ENCODE peak calls at places on chromosome 22, in seven cellular contexts. H, R, Z, J, S, C and D are unnamed samples. For H3K4me1, the result is how much of the 10 kb centered on the place peaks cover.

GRCh38 chr22:29079218-29079901 is 6.5 kb downstream of the KREMEN1 start:
- DNase-seq in C (no peak), Z (no peak), R (no peak), H (no peak), S (no peak), J (no peak), D (no peak)

GRCh38 chr22:29108137-29108536 is 35.3 kb downstream of the KREMEN1 start:
- DNase-seq in Z (no peak), R (no peak), C (no peak), J (peak), H (peak), S (no peak), D (no peak)

GRCh38 chr22:25729016-25729415 is 13.0 kb upstream of the MYO18B start:
- DNase-seq in Z (no peak), H (no peak), R (no peak), J (no peak), S (no peak), C (no peak), D (no peak)

GRCh38 chr22:44355688-44356070 is 42.9 kb upstream of the SHISAL1 start:
- DNase-seq in S (no peak), J (no peak), C (no peak), R (no peak), Z (peak), H (no peak), D (no peak)

GRCh38 chr22:48560836-48561235 is 1266.8 kb downstream of the BRD1 start:
- DNase-seq in C (no peak), R (no peak), Z (no peak), S (no peak), H (no peak), J (no peak), D (no peak)

GRCh38 chr22:21042978-21043855 is 2.5 kb upstream of the LRRC74B start:
- DNase-seq in R (no peak), C (no peak), Z (no peak), J (no peak), S (no peak), H (no peak), D (no peak)

GRCh38 chr22:19730141-19730661 is 6.9 kb downstream of the GP1BB start:
- DNase-seq in J (no peak), S (no peak), H (no peak), C (no peak), R (no peak), Z (no peak), D (no peak)

GRCh38 chr22:48729499-48730171 is 1098.0 kb downstream of the BRD1 start:
- DNase-seq in Z (no peak), R (no peak), S (no peak), H (no peak), C (no peak), J (no peak), D (no peak)

GRCh38 chr22:17633217-17633997 is 4.9 kb upstream of the ATP6V1E1 start:
- DNase-seq in S (no peak), R (no peak), J (peak), C (no peak), H (peak), Z (no peak), D (no peak)

GRCh38 chr22:32364210-32364609 is 6.5 kb downstream of the RFPL3 start:
- DNase-seq in S (no peak), H (no peak), Z (no peak), R (no peak), J (no peak), C (no peak), D (no peak)

GRCh38 chr22:42793848-42794405 is 63.1 kb downstream of the ARFGAP3 start:
- DNase-seq in J (no peak), H (no peak), R (no peak), C (no peak), S (no peak), Z (no peak), D (no peak)

GRCh38 chr22:32661296-32661695 is 140.2 kb upstream of the TIMP3 start:
- DNase-seq in C (peak), J (no peak), Z (peak), H (peak), S (peak), R (no peak), D (no peak)

GRCh38 chr22:24247564-24248344 is 2.9 kb upstream of the GGT5 start:
- DNase-seq in S (peak), R (peak), C (peak), J (peak), H (peak), Z (peak), D (peak)

GRCh38 chr22:27585141-27585540 is 216.4 kb downstream of the MN1 start:
- DNase-seq in C (no peak), J (no peak), H (no peak), S (no peak), R (no peak), Z (no peak), D (no peak)

GRCh38 chr22:45877036-45877380 is 100.0 kb downstream of the WNT7B start:
- DNase-seq in R (peak), S (no peak), Z (no peak), H (no peak), J (no peak), C (no peak), D (no peak)

GRCh38 chr22:40408718-40409612 is 38.6 kb downstream of the SGSM3 start:
- DNase-seq in H (no peak), S (no peak), C (no peak), J (no peak), R (no peak), Z (no peak), D (peak)

GRCh38 chr22:43133401-43133800 is 9.8 kb downstream of the MCAT start:
- DNase-seq in C (no peak), J (no peak), S (no peak), Z (no peak), H (no peak), R (no peak), D (no peak)

GRCh38 chr22:27462190-27462589 is 339.4 kb downstream of the MN1 start:
- DNase-seq in H (no peak), S (no peak), Z (no peak), R (no peak), C (no peak), J (no peak), D (no peak)

GRCh38 chr22:46801826-46802607 is 39.6 kb downstream of the TBC1D22A start:
- DNase-seq in C (no peak), Z (no peak), J (no peak), S (no peak), H (no peak), R (no peak), D (no peak)

GRCh38 chr22:46176508-46177003 is 26.2 kb downstream of the PPARA start:
- DNase-seq in J (no peak), C (no peak), Z (no peak), S (no peak), R (no peak), H (no peak), D (no peak)

GRCh38 chr22:17882727-17883126 is 108.5 kb upstream of the BID start:
- DNase-seq in J (no peak), H (no peak), C (no peak), S (peak), Z (no peak), R (no peak), D (no peak)

GRCh38 chr22:44097263-44098020 is 73.3 kb downstream of the PARVB start:
- DNase-seq in S (no peak), R (no peak), J (no peak), Z (no peak), C (no peak), H (no peak), D (no peak)

GRCh38 chr22:39098576-39098975 is 1.5 kb downstream of the APOBEC3H start:
- DNase-seq in J (no peak), Z (no peak), S (no peak), R (no peak), H (no peak), C (no peak), D (no peak)

GRCh38 chr22:39098026-39098425 is 982 bp downstream of the APOBEC3H start:
- DNase-seq in Z (no peak), S (no peak), J (no peak), H (no peak), R (no peak), C (no peak), D (no peak)

GRCh38 chr22:39094717-39095389 is 2.2 kb upstream of the APOBEC3H start:
- DNase-seq in J (no peak), S (no peak), H (no peak), Z (no peak), R (no peak), C (no peak), D (no peak)

GRCh38 chr22:39095971-39096370 is 1.1 kb upstream of the APOBEC3H start:
- DNase-seq in H (no peak), Z (no peak), S (no peak), R (no peak), J (no peak), C (no peak), D (no peak)

DNA sequence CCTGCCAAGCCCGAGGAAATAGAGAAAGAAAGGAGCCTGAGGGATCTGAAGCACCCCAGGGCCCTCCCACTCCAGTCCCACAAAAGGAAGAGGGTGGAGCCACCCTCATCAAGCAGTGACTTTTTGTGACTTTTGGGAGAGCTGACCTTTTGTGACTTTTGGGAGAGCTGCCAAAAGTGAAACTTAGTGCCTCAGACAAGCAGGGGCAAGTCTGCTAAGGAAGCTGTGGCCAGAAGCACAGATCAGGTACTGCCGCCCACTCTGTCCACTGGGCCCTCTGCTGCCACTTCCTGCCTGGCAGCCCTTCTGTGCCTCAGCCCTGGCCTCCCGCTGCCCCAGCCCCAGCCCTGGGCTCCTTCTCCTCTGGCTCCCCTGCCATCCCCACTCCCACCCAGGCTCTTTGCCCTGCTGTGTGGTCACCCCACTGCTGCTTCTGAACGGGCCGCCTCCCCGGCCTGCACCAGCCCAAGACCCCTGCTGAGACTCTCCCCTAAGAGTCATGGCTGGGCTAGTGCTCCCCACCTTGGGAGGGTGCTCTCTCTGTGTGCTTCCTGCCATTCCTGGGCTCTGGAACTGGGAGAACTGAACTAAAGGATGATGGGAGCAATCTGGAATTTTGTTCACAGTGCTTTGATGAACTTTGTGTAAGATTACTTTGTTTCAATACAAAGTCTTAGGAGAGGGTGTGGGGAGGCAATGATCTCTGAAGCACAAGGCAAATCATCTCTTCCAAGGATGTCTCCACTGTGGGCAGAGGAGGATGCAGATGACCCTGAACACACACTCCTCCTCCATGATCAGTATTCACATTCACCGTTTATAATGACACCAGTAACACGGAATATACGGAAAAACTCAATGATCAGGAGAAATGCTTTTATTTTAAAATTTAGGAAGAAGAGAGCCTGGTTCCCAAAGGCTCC is at the start of gene APOBEC3H:
- DNase-seq in R (no peak), S (no peak), C (no peak), J (no peak), Z (peak), H (no peak), D (no peak)
- TF ChIP-seq POLR2A in R (no peak), S (no peak), C (no peak), J (no peak), Z (no peak), H (no peak), D (no peak)

DNA sequence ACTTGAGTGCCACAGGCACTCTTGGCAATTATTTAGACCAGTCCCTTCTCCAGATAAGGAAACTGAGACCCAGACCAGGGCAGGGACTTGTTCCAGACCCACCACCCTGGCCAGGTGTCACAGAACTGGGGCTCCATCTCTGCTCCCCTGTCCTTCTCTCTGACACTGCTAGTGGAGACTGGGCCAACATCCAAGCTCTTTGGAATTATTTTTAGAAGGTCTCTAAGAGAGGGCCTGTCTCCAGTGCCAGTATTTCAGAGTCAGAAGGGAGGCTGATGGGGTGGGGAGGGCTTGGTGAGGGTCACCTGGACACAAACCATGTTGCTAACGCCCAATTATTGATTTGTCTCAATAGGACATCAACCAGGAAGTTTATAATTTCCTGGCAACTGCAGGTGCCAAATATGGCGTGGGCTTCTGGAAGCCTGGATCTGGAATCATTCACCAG is 32.7 kb downstream of the POLR3H start:
- DNase-seq in S (no peak), J (no peak), H (no peak), Z (no peak), C (no peak), R (no peak), D (no peak)
- H3K4me1 ChIP-seq in S (half or more), J (under half), H (under half), Z (under half), C (under half), R (under half), D (under half)

GRCh38 chr22:22366478-22366988 is 121.9 kb downstream of the VPREB1 start:
- DNase-seq in Z (no peak), C (no peak), S (no peak), J (no peak), H (no peak), R (no peak), D (no peak)
- TF ChIP-seq POLR2A in Z (no peak), C (no peak), S (no peak), J (no peak), H (no peak), R (no peak), D (no peak)

GRCh38 chr22:49967333-49968241 is 7.0 kb downstream of the PIM3 start:
- DNase-seq in H (no peak), R (peak), J (no peak), Z (peak), S (peak), C (no peak), D (no peak)

GRCh38 chr22:49966716-49967332 is 6.3 kb downstream of the PIM3 start:
- DNase-seq in R (peak), C (no peak), S (peak), J (no peak), Z (peak), H (no peak), D (no peak)

GRCh38 chr22:49968831-49969661 is 8.5 kb downstream of the PIM3 start:
- DNase-seq in Z (peak), H (no peak), S (peak), C (no peak), J (no peak), R (peak), D (no peak)

GRCh38 chr22:49969751-49970527 is 9.4 kb downstream of the PIM3 start:
- DNase-seq in Z (peak), S (peak), C (no peak), R (peak), J (no peak), H (no peak), D (no peak)

GRCh38 chr22:49968313-49968830 is 7.8 kb downstream of the PIM3 start:
- DNase-seq in H (no peak), J (no peak), R (peak), S (peak), Z (no peak), C (no peak), D (no peak)
- H3K4me1 ChIP-seq in H (under half), J (under half), R (half or more), S (half or more), Z (under half), C (under half), D (half or more)

DNA sequence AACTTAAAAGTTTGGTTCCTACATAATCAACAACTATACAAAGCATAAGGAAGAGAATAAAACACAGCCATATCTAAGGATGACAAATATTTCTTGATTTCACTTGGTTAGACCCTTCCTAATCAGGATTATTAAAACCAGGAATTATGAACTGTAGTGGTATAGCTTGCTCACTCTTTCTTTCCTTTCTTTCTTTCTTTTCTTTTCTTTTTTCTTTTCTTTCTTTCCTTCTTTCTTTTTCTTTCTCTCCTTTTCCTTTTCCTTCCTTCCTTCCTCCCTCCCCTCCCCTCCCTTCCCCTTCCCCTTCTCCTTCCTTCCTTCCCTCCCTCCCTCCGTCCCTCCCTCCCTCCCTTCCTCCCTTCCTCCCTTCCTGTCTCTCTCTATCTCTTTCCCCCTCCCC is 78.0 kb downstream of the HORMAD2 start:
- DNase-seq in S (no peak), C (no peak), H (no peak), J (no peak), R (no peak), Z (no peak), D (no peak)
- TF ChIP-seq POLR2A in S (no peak), C (no peak), H (no peak), J (no peak), R (no peak), Z (no peak), D (no peak)

GRCh38 chr22:23213581-23214341 is 33.5 kb downstream of the BCR start:
- DNase-seq in R (no peak), J (no peak), C (no peak), H (no peak), S (no peak), Z (no peak), D (no peak)
- H3K4me1 ChIP-seq in R (half or more), J (under half), C (under half), H (under half), S (under half), Z (under half), D (under half)

GRCh38 chr22:37318255-37319109 is 36.2 kb downstream of the CYTH4 start:
- DNase-seq in C (no peak), S (no peak), Z (no peak), H (no peak), J (no peak), R (no peak), D (no peak)

GRCh38 chr22:37319469-37319868 is 37.2 kb downstream of the CYTH4 start:
- DNase-seq in Z (no peak), S (no peak), C (no peak), H (no peak), R (no peak), J (no peak), D (no peak)

GRCh38 chr22:37316405-37316804 is 34.1 kb downstream of the CYTH4 start:
- DNase-seq in S (no peak), Z (no peak), R (no peak), H (no peak), J (no peak), C (no peak), D (no peak)

GRCh38 chr22:37316875-37317371 is 34.6 kb downstream of the CYTH4 start:
- DNase-seq in R (peak), Z (peak), H (peak), S (peak), C (peak), J (peak), D (no peak)

DNA sequence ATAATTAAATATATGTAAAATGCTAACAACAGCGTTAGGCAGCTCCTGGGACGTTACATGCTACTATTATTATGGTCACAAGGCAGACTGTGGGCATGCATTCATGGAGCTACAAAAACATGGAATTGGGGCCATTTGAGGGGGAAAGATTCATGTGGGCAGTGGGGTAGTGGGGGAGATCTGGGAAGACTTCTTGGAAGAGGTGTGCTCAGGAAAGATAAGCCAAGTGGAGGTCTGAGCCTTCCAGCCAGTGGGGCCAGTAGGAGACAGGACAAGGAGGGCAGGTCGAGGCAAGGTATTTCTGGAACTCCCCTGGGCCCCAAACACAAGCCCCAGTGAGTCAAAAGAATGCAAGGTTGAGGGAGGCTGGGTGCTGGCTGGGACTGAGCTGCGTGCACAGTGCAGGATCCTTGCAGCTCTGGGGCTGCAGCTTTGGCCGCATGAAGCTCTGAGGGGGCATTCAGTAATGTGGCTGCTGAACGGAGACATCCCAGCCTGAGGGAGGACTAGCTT is 35.4 kb downstream of the CYTH4 start:
- DNase-seq in H (no peak), Z (no peak), C (no peak), R (no peak), J (no peak), S (no peak), D (no peak)
- TF ChIP-seq POLR2A in H (no peak), Z (no peak), C (no peak), R (no peak), J (no peak), S (no peak), D (no peak)